ENCODE peak calls at places on chromosome 5, in six cellular contexts. One of them, this sample, is unnamed.
A peak's percentile ranks its signal among the peaks of the same experiment; 100 is the strongest.

GRCh38 chr5:55450050-55450765 is 84.6 kb downstream of the PLPP1 start:
- DNase-seq in AG04449: no peak
- DNase-seq in fibroblast of lung: peak; percentile 15
- DNase-seq in lower leg skin: no peak
- DNase-seq in stomach: no peak
- DNase-seq in uterus: no peak
- DNase-seq in this sample: no peak

GRCh38 chr5:61669531-61669930 is 337.5 kb downstream of the ZSWIM6 start:
- DNase-seq in AG04449: no peak
- DNase-seq in fibroblast of lung: no peak
- DNase-seq in lower leg skin: no peak
- DNase-seq in stomach: no peak
- DNase-seq in uterus: no peak
- DNase-seq in this sample: no peak

GRCh38 chr5:160390787-160391696 is 8.8 kb downstream of the FAM200C start:
- DNase-seq in AG04449: no peak
- DNase-seq in fibroblast of lung: peak; percentile 50
- DNase-seq in lower leg skin: no peak
- DNase-seq in stomach: no peak
- DNase-seq in uterus: no peak
- DNase-seq in this sample: no peak

GRCh38 chr5:176737746-176738699 is 72.3 kb upstream of the UNC5A start:
- DNase-seq in AG04449: no peak
- DNase-seq in fibroblast of lung: no peak
- DNase-seq in lower leg skin: no peak
- DNase-seq in stomach: peak; percentile 20
- DNase-seq in uterus: no peak
- DNase-seq in this sample: no peak

GRCh38 chr5:139061274-139061673 is 136.9 kb downstream of the SIL1 start:
- DNase-seq in AG04449: peak; percentile 29
- DNase-seq in fibroblast of lung: peak; percentile 42
- DNase-seq in lower leg skin: no peak
- DNase-seq in stomach: peak; percentile 76
- DNase-seq in uterus: peak; percentile 45
- DNase-seq in this sample: no peak

GRCh38 chr5:107112207-107112606 is 558.5 kb downstream of the EFNA5 start:
- DNase-seq in AG04449: no peak
- DNase-seq in fibroblast of lung: no peak
- DNase-seq in lower leg skin: no peak
- DNase-seq in stomach: no peak
- DNase-seq in uterus: no peak
- DNase-seq in this sample: no peak

GRCh38 chr5:111236995-111237394 is 12.8 kb downstream of the CAMK4 start:
- DNase-seq in AG04449: no peak
- DNase-seq in fibroblast of lung: no peak
- DNase-seq in lower leg skin: no peak
- DNase-seq in stomach: no peak
- DNase-seq in uterus: no peak
- DNase-seq in this sample: no peak

GRCh38 chr5:147190236-147190815 is 44.5 kb upstream of the STK32A start:
- DNase-seq in AG04449: no peak
- DNase-seq in fibroblast of lung: no peak
- DNase-seq in lower leg skin: no peak
- DNase-seq in stomach: no peak
- DNase-seq in uterus: no peak
- DNase-seq in this sample: no peak

GRCh38 chr5:124735169-124735858 is 11.1 kb downstream of the ZNF608 start:
- DNase-seq in AG04449: no peak
- DNase-seq in fibroblast of lung: peak; percentile 82
- DNase-seq in lower leg skin: no peak
- DNase-seq in stomach: no peak
- DNase-seq in uterus: no peak
- DNase-seq in this sample: no peak

GRCh38 chr5:135030123-135030517 is 3.9 kb downstream of the PITX1 start:
- DNase-seq in AG04449: no peak
- DNase-seq in fibroblast of lung: no peak
- DNase-seq in lower leg skin: no peak
- DNase-seq in stomach: no peak
- DNase-seq in uterus: no peak
- DNase-seq in this sample: no peak

GRCh38 chr5:31824886-31825774 is 186.2 kb downstream of the PDZD2 start:
- DNase-seq in AG04449: peak; percentile 7
- DNase-seq in fibroblast of lung: peak; percentile 79
- DNase-seq in lower leg skin: peak; percentile 34
- DNase-seq in stomach: peak; percentile 50
- DNase-seq in uterus: peak; percentile 58
- DNase-seq in this sample: no peak

GRCh38 chr5:74392698-74393431 is 247.7 kb downstream of the ENC1 start:
- DNase-seq in AG04449: no peak
- DNase-seq in fibroblast of lung: peak; percentile 38
- DNase-seq in lower leg skin: no peak
- DNase-seq in stomach: no peak
- DNase-seq in uterus: no peak
- DNase-seq in this sample: no peak

GRCh38 chr5:150490754-150491153 is 17.2 kb upstream of the NDST1 start:
- DNase-seq in AG04449: no peak
- DNase-seq in fibroblast of lung: no peak
- DNase-seq in lower leg skin: no peak
- DNase-seq in stomach: no peak
- DNase-seq in uterus: no peak
- DNase-seq in this sample: no peak

GRCh38 chr5:22719842-22720241 is 133.3 kb downstream of the CDH12 start:
- DNase-seq in AG04449: no peak
- DNase-seq in fibroblast of lung: no peak
- DNase-seq in lower leg skin: no peak
- DNase-seq in stomach: no peak
- DNase-seq in uterus: no peak
- DNase-seq in this sample: no peak

GRCh38 chr5:152246401-152246800 is 158.7 kb downstream of the NMUR2 start:
- DNase-seq in AG04449: no peak
- DNase-seq in fibroblast of lung: peak; percentile 12
- DNase-seq in lower leg skin: no peak
- DNase-seq in stomach: peak; percentile 28
- DNase-seq in uterus: no peak
- DNase-seq in this sample: no peak

GRCh38 chr5:35902032-35902681 is 36.3 kb downstream of the CAPSL start:
- DNase-seq in AG04449: no peak
- DNase-seq in fibroblast of lung: peak; percentile 27
- DNase-seq in lower leg skin: no peak
- DNase-seq in stomach: no peak
- DNase-seq in uterus: no peak
- DNase-seq in this sample: no peak

GRCh38 chr5:164650427-164650826 is 1145.0 kb downstream of the MAT2B start:
- DNase-seq in AG04449: no peak
- DNase-seq in fibroblast of lung: no peak
- DNase-seq in lower leg skin: no peak
- DNase-seq in stomach: no peak
- DNase-seq in uterus: no peak
- DNase-seq in this sample: no peak

GRCh38 chr5:43315262-43315661 is 2.0 kb upstream of the HMGCS1 start:
- DNase-seq in AG04449: no peak
- DNase-seq in fibroblast of lung: no peak
- DNase-seq in lower leg skin: no peak
- DNase-seq in stomach: no peak
- DNase-seq in uterus: no peak
- DNase-seq in this sample: no peak

GRCh38 chr5:40410231-40410861 is 269.4 kb upstream of the PTGER4 start:
- DNase-seq in AG04449: no peak
- DNase-seq in fibroblast of lung: peak; percentile 72
- DNase-seq in lower leg skin: no peak
- DNase-seq in stomach: no peak
- DNase-seq in uterus: no peak
- DNase-seq in this sample: no peak

GRCh38 chr5:71922584-71923106 is 184.6 kb upstream of the MAP1B start:
- DNase-seq in AG04449: no peak
- DNase-seq in fibroblast of lung: no peak
- DNase-seq in lower leg skin: no peak
- DNase-seq in stomach: no peak
- DNase-seq in uterus: no peak
- DNase-seq in this sample: no peak

GRCh38 chr5:21880164-21880563 is 973.0 kb downstream of the CDH12 start:
- DNase-seq in AG04449: no peak
- DNase-seq in fibroblast of lung: no peak
- DNase-seq in lower leg skin: no peak
- DNase-seq in stomach: no peak
- DNase-seq in uterus: no peak
- DNase-seq in this sample: no peak

GRCh38 chr5:64678400-64678799 is 11.9 kb upstream of the SHISAL2B start:
- DNase-seq in AG04449: no peak
- DNase-seq in fibroblast of lung: no peak
- DNase-seq in lower leg skin: no peak
- DNase-seq in stomach: no peak
- DNase-seq in uterus: no peak
- DNase-seq in this sample: no peak

GRCh38 chr5:64680289-64680688 is 10.0 kb upstream of the SHISAL2B start:
- DNase-seq in AG04449: no peak
- DNase-seq in fibroblast of lung: no peak
- DNase-seq in lower leg skin: no peak
- DNase-seq in stomach: no peak
- DNase-seq in uterus: no peak
- DNase-seq in this sample: no peak

DNA sequence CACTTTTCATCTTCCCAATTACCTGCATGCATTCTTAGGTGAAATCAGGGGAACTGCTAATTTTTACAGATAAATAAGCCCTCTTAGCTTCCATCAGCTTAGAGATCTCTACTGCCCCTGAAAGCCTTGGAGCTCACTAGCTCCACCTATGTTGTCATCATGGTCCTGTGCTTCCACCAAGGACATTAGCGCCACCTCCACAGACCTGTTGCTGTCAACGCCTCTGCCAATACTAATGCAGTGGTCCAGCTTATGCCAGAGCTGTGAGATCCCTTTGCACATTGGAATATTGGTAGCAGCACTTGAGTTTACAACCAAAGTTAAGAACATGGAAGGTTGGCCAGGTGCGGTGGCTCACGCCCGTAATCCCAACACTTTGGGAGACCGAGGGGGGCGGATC is 7.7 kb upstream of the SHISAL2B start:
- DNase-seq in AG04449: no peak
- DNase-seq in fibroblast of lung: no peak
- DNase-seq in lower leg skin: no peak
- DNase-seq in stomach: no peak
- DNase-seq in uterus: no peak
- DNase-seq in this sample: no peak
- TF ChIP-seq CTCF in AG04449: no peak
- TF ChIP-seq CTCF in fibroblast of lung: no peak
- TF ChIP-seq CTCF in lower leg skin: no peak
- TF ChIP-seq CTCF in stomach: no peak
- TF ChIP-seq CTCF in uterus: no peak
- TF ChIP-seq CTCF in this sample: no peak

DNA sequence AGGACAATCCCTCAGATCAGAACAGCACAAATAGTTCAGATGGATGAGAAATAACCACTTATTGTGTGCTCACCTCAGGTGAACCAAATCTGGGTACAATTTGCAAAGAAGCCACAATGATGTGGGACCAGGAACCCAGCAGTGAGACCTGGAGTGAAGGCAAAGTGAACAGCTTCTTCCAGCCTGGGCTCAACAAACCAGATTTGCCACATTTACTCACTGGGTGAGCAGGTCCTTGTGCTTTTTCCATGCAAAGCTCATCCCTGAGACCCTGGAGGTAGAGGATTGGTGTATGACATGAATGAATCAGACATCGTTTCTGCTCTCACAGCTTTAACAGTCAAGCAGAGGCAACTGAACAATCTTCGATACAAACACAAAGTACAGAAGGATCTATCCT is 29.1 kb upstream of the GRIA1 start:
- DNase-seq in AG04449: no peak
- DNase-seq in fibroblast of lung: no peak
- DNase-seq in lower leg skin: no peak
- DNase-seq in stomach: no peak
- DNase-seq in uterus: no peak
- DNase-seq in this sample: no peak
- TF ChIP-seq CTCF in AG04449: no peak
- TF ChIP-seq CTCF in fibroblast of lung: no peak
- TF ChIP-seq CTCF in lower leg skin: no peak
- TF ChIP-seq CTCF in stomach: no peak
- TF ChIP-seq CTCF in uterus: no peak
- TF ChIP-seq CTCF in this sample: no peak

DNA sequence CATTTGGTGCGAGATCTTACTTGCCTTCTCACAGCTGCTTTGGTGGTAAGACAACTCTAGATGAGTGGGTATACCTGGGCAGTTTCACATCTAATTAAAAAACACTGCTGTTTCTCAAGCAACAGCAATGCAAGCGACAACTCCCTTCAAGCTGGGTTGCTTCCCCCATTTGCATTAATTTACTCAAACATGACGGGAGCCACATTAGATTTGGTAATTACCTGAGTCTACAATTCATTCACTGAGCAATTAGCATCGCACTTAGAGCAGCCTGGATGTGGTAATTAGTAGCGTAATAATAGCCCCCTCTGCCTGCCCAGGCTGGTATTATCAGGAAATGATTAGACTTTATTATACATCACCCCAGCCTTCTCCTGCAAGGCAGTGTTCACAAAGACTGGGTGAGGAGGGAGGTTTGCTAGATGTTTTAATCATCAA is 73.4 kb downstream of the FBXO38 start:
- DNase-seq in AG04449: no peak
- DNase-seq in fibroblast of lung: no peak
- DNase-seq in lower leg skin: no peak
- DNase-seq in stomach: no peak
- DNase-seq in uterus: no peak
- DNase-seq in this sample: no peak
- TF ChIP-seq CTCF in AG04449: no peak
- TF ChIP-seq CTCF in fibroblast of lung: peak; percentile 30
- TF ChIP-seq CTCF in lower leg skin: no peak
- TF ChIP-seq CTCF in stomach: no peak
- TF ChIP-seq CTCF in uterus: no peak
- TF ChIP-seq CTCF in this sample: no peak

GRCh38 chr5:1886634-1887399 is 4.1 kb upstream of the IRX4 start:
- DNase-seq in AG04449: no peak
- DNase-seq in fibroblast of lung: no peak
- DNase-seq in lower leg skin: no peak
- DNase-seq in stomach: no peak
- DNase-seq in uterus: no peak
- DNase-seq in this sample: no peak
- TF ChIP-seq CTCF in AG04449: no peak
- TF ChIP-seq CTCF in fibroblast of lung: no peak
- TF ChIP-seq CTCF in lower leg skin: no peak
- TF ChIP-seq CTCF in stomach: no peak
- TF ChIP-seq CTCF in uterus: no peak
- TF ChIP-seq CTCF in this sample: no peak

GRCh38 chr5:170896779-170897178 is 35.0 kb downstream of the RANBP17 start:
- DNase-seq in AG04449: no peak
- DNase-seq in fibroblast of lung: peak; percentile 20
- DNase-seq in lower leg skin: no peak
- DNase-seq in stomach: peak; percentile 26
- DNase-seq in uterus: no peak
- DNase-seq in this sample: no peak
- TF ChIP-seq CTCF in AG04449: peak; percentile 41
- TF ChIP-seq CTCF in fibroblast of lung: peak; percentile 6
- TF ChIP-seq CTCF in lower leg skin: no peak
- TF ChIP-seq CTCF in stomach: no peak
- TF ChIP-seq CTCF in uterus: no peak
- TF ChIP-seq CTCF in this sample: no peak